ENCODE peak calls at places on chromosome 1, in four cellular contexts. J, P, A and M are unnamed samples.

GRCh38 chr1:214491468-214492120 is 59.8 kb downstream of the PTPN14 start:
- DNase-seq in J (no peak), P (no peak), A (no peak), M (no peak)

GRCh38 chr1:178693368-178693767 is 31.7 kb upstream of the RALGPS2 start:
- DNase-seq in J (no peak), P (no peak), A (no peak), M (no peak)

GRCh38 chr1:67700692-67701410 is 15.8 kb downstream of the GADD45A start:
- DNase-seq in J (no peak), P (no peak), A (peak; percentile 73), M (no peak)

GRCh38 chr1:63074321-63074720 is 248.0 kb upstream of the FOXD3 start:
- DNase-seq in J (no peak), P (no peak), A (no peak), M (no peak)

GRCh38 chr1:243950166-243950565 is 100.1 kb upstream of the AKT3 start:
- DNase-seq in J (no peak), P (peak; percentile 29), A (no peak), M (peak; percentile 85)

GRCh38 chr1:55380313-55380970 is 165.3 kb upstream of the USP24 start:
- DNase-seq in J (no peak), P (no peak), A (no peak), M (no peak)

GRCh38 chr1:187408217-187409004 is 579.7 kb downstream of the PLA2G4A start:
- DNase-seq in J (no peak), P (no peak), A (no peak), M (no peak)

GRCh38 chr1:61797045-61797755 is 54.9 kb downstream of the PATJ start:
- DNase-seq in J (no peak), P (no peak), A (no peak), M (no peak)

DNA sequence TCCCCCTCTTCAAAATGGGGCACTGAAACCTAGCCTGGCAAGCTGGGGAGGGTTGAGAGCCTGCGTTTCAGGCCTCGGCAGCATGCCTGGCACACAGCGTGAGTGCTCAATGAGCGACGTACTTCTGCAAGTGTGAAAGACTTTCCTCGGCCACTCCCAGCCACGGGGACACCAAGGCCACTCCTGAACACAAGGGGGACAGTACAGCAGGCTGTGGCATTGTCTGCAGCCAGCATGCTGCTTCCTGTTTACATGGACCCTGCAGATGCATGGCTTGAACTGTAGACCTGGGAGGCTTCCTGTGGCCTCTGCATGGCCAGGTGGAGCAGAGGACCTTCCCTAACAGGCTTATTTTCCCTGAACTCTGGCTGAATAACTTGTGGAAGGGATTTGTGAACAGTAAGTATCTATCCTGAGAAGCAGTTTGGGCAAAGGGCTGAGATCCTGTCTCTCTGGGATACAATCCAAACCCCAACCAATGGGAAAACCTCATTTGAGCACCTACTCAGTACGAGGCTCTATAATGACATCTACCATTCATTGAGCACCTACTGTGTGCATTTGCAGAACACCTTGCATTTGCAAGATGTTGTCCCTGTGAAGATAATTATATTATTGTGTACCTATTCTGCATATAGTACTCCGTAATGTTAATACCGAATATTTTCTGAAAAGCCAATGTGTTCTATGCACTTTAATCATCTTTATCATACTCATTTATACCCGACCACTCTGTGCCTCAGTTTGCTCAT is 9.9 kb upstream of the HSPG2 start:
- DNase-seq in J (no peak), P (no peak), A (no peak), M (no peak)
- TF ChIP-seq CTCF in J (no peak), P (no peak), A (no peak), M (no peak)

DNA sequence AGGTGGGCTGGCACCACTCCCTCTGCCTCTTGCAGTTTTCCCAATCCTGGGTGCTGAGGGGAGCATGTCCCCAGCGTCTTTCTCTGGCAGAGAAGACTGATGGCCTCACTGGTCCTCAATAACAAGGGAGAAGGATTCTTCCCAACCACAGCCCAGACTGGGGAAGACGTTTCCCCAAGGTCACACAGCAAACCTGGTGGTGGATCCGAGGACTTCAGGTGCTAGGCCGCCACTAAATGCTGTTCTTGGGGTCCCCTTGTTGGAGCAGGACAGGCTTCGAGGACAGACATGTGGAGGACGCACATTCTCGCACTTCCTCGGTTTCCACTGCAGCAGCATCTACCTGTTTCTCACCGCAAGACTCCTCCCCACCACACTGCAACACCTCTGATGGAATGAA is 30.9 kb upstream of the PAX7 start:
- DNase-seq in J (no peak), P (no peak), A (no peak), M (no peak)
- TF ChIP-seq CTCF in J (no peak), P (no peak), A (no peak), M (peak; percentile 46)

GRCh38 chr1:81549588-81550127 is 251.1 kb upstream of the ADGRL2 start:
- DNase-seq in J (no peak), P (peak; percentile 45), A (peak; percentile 54), M (peak; percentile 46)
- TF ChIP-seq CTCF in J (no peak), P (peak; percentile 14), A (peak; percentile 67), M (peak; percentile 79)

GRCh38 chr1:30133414-30134055 is 589.9 kb downstream of the MATN1 start:
- DNase-seq in J (peak; percentile 47), P (no peak), A (no peak), M (no peak)
- TF ChIP-seq CTCF in J (no peak), P (no peak), A (no peak), M (no peak)